ENCODE peak calls at places on chromosomes 11 and 22, in ten cellular contexts. One of them, this sample, is unnamed. For H3K36me3 and H3K27me3, the result is how much of the 10 kb centered on the place peaks cover.

GRCh38 chr22:29048822-29049654 is 12.6 kb downstream of the C22orf31 start:
- DNase-seq in BJ: no peak
- DNase-seq in breast epithelium: no peak
- DNase-seq in adrenal gland: no peak
- DNase-seq in left lung: no peak
- DNase-seq in gastrocnemius medialis: no peak
- DNase-seq in fibroblast of lung: no peak
- DNase-seq in CD8-positive, alpha-beta T cell: no peak
- DNase-seq in pancreas: no peak
- DNase-seq in bronchial epithelial cell: no peak
- DNase-seq in this sample: no peak

GRCh38 chr22:22386602-22387385 is 121.7 kb downstream of the ZNF280B start:
- DNase-seq in BJ: no peak
- DNase-seq in breast epithelium: no peak
- DNase-seq in adrenal gland: no peak
- DNase-seq in left lung: no peak
- DNase-seq in gastrocnemius medialis: no peak
- DNase-seq in fibroblast of lung: no peak
- DNase-seq in CD8-positive, alpha-beta T cell: no peak
- DNase-seq in pancreas: no peak
- DNase-seq in bronchial epithelial cell: no peak
- DNase-seq in this sample: no peak

GRCh38 chr11:7905961-7906429 is 25.1 kb downstream of the OR10A6 start:
- DNase-seq in BJ: no peak
- DNase-seq in breast epithelium: no peak
- DNase-seq in adrenal gland: no peak
- DNase-seq in left lung: peak
- DNase-seq in gastrocnemius medialis: no peak
- DNase-seq in fibroblast of lung: no peak
- DNase-seq in CD8-positive, alpha-beta T cell: no peak
- DNase-seq in pancreas: no peak
- DNase-seq in bronchial epithelial cell: peak
- DNase-seq in this sample: no peak

GRCh38 chr22:21865041-21865440 is 2.4 kb downstream of the MAPK1 start:
- DNase-seq in BJ: peak
- DNase-seq in breast epithelium: no peak
- DNase-seq in adrenal gland: peak
- DNase-seq in left lung: peak
- DNase-seq in gastrocnemius medialis: peak
- DNase-seq in fibroblast of lung: peak
- DNase-seq in CD8-positive, alpha-beta T cell: no peak
- DNase-seq in pancreas: no peak
- DNase-seq in bronchial epithelial cell: peak
- DNase-seq in this sample: no peak

GRCh38 chr11:65150513-65151271 is 16.4 kb upstream of the SYVN1 start:
- DNase-seq in BJ: peak
- DNase-seq in breast epithelium: peak
- DNase-seq in adrenal gland: peak
- DNase-seq in left lung: peak
- DNase-seq in gastrocnemius medialis: peak
- DNase-seq in fibroblast of lung: peak
- DNase-seq in CD8-positive, alpha-beta T cell: no peak
- DNase-seq in pancreas: peak
- DNase-seq in bronchial epithelial cell: peak
- DNase-seq in this sample: no peak

GRCh38 chr11:67441082-67441683 is 2.1 kb downstream of the CORO1B start:
- DNase-seq in BJ: no peak
- DNase-seq in breast epithelium: no peak
- DNase-seq in adrenal gland: no peak
- DNase-seq in left lung: no peak
- DNase-seq in gastrocnemius medialis: no peak
- DNase-seq in fibroblast of lung: no peak
- DNase-seq in CD8-positive, alpha-beta T cell: no peak
- DNase-seq in pancreas: no peak
- DNase-seq in bronchial epithelial cell: no peak
- DNase-seq in this sample: no peak

GRCh38 chr11:42806191-42806590 is 505.6 kb upstream of the API5 start:
- DNase-seq in BJ: no peak
- DNase-seq in breast epithelium: no peak
- DNase-seq in adrenal gland: no peak
- DNase-seq in left lung: no peak
- DNase-seq in gastrocnemius medialis: no peak
- DNase-seq in fibroblast of lung: no peak
- DNase-seq in CD8-positive, alpha-beta T cell: no peak
- DNase-seq in pancreas: no peak
- DNase-seq in bronchial epithelial cell: no peak
- DNase-seq in this sample: no peak

GRCh38 chr11:2885017-2885675 is 429 bp downstream of the CDKN1C start:
- DNase-seq in BJ: no peak
- DNase-seq in breast epithelium: no peak
- DNase-seq in adrenal gland: no peak
- DNase-seq in left lung: peak
- DNase-seq in gastrocnemius medialis: no peak
- DNase-seq in fibroblast of lung: peak
- DNase-seq in CD8-positive, alpha-beta T cell: no peak
- DNase-seq in pancreas: peak
- DNase-seq in bronchial epithelial cell: no peak
- DNase-seq in this sample: no peak

GRCh38 chr22:47307812-47308211 is 545.4 kb downstream of the TBC1D22A start:
- DNase-seq in BJ: no peak
- DNase-seq in breast epithelium: no peak
- DNase-seq in adrenal gland: peak
- DNase-seq in left lung: no peak
- DNase-seq in gastrocnemius medialis: no peak
- DNase-seq in fibroblast of lung: no peak
- DNase-seq in CD8-positive, alpha-beta T cell: no peak
- DNase-seq in pancreas: no peak
- DNase-seq in bronchial epithelial cell: no peak
- DNase-seq in this sample: no peak

GRCh38 chr11:8080674-8081590 is at the start of gene TUB:
- DNase-seq in BJ: no peak
- DNase-seq in breast epithelium: no peak
- DNase-seq in adrenal gland: no peak
- DNase-seq in left lung: no peak
- DNase-seq in gastrocnemius medialis: no peak
- DNase-seq in fibroblast of lung: peak
- DNase-seq in CD8-positive, alpha-beta T cell: no peak
- DNase-seq in pancreas: no peak
- DNase-seq in bronchial epithelial cell: no peak
- DNase-seq in this sample: no peak

GRCh38 chr22:39943941-39944624 is 16.1 kb upstream of the TMA7B start:
- DNase-seq in BJ: no peak
- DNase-seq in breast epithelium: no peak
- DNase-seq in adrenal gland: no peak
- DNase-seq in left lung: no peak
- DNase-seq in gastrocnemius medialis: no peak
- DNase-seq in fibroblast of lung: no peak
- DNase-seq in CD8-positive, alpha-beta T cell: no peak
- DNase-seq in pancreas: no peak
- DNase-seq in bronchial epithelial cell: no peak
- DNase-seq in this sample: no peak

GRCh38 chr22:39534092-39534506 is 1.6 kb upstream of the RPS19BP1 start:
- DNase-seq in BJ: no peak
- DNase-seq in breast epithelium: no peak
- DNase-seq in adrenal gland: no peak
- DNase-seq in left lung: no peak
- DNase-seq in gastrocnemius medialis: no peak
- DNase-seq in fibroblast of lung: no peak
- DNase-seq in CD8-positive, alpha-beta T cell: no peak
- DNase-seq in pancreas: peak
- DNase-seq in bronchial epithelial cell: no peak
- DNase-seq in this sample: no peak

GRCh38 chr22:48827228-48827810 is 1000.4 kb downstream of the BRD1 start:
- DNase-seq in BJ: no peak
- DNase-seq in breast epithelium: peak
- DNase-seq in adrenal gland: no peak
- DNase-seq in left lung: no peak
- DNase-seq in gastrocnemius medialis: no peak
- DNase-seq in fibroblast of lung: peak
- DNase-seq in CD8-positive, alpha-beta T cell: no peak
- DNase-seq in pancreas: no peak
- DNase-seq in bronchial epithelial cell: peak
- DNase-seq in this sample: no peak

GRCh38 chr11:134579709-134580634 is 167.9 kb upstream of the B3GAT1 start:
- DNase-seq in BJ: no peak
- DNase-seq in breast epithelium: peak
- DNase-seq in adrenal gland: peak
- DNase-seq in left lung: no peak
- DNase-seq in gastrocnemius medialis: no peak
- DNase-seq in fibroblast of lung: no peak
- DNase-seq in CD8-positive, alpha-beta T cell: no peak
- DNase-seq in pancreas: no peak
- DNase-seq in bronchial epithelial cell: no peak
- DNase-seq in this sample: no peak

GRCh38 chr11:102385053-102385976 is 38.3 kb downstream of the BIRC2 start:
- DNase-seq in BJ: no peak
- DNase-seq in breast epithelium: no peak
- DNase-seq in adrenal gland: no peak
- DNase-seq in left lung: no peak
- DNase-seq in gastrocnemius medialis: no peak
- DNase-seq in fibroblast of lung: no peak
- DNase-seq in CD8-positive, alpha-beta T cell: no peak
- DNase-seq in pancreas: no peak
- DNase-seq in bronchial epithelial cell: no peak
- DNase-seq in this sample: no peak

GRCh38 chr11:24509114-24509513 is 12.3 kb downstream of the LUZP2 start:
- DNase-seq in BJ: no peak
- DNase-seq in breast epithelium: no peak
- DNase-seq in adrenal gland: no peak
- DNase-seq in left lung: no peak
- DNase-seq in gastrocnemius medialis: no peak
- DNase-seq in fibroblast of lung: peak
- DNase-seq in CD8-positive, alpha-beta T cell: no peak
- DNase-seq in pancreas: no peak
- DNase-seq in bronchial epithelial cell: peak
- DNase-seq in this sample: no peak

GRCh38 chr22:28047740-28048139 is 128.7 kb upstream of the PITPNB start:
- DNase-seq in BJ: no peak
- DNase-seq in breast epithelium: no peak
- DNase-seq in adrenal gland: no peak
- DNase-seq in left lung: no peak
- DNase-seq in gastrocnemius medialis: no peak
- DNase-seq in fibroblast of lung: no peak
- DNase-seq in CD8-positive, alpha-beta T cell: no peak
- DNase-seq in pancreas: no peak
- DNase-seq in bronchial epithelial cell: no peak
- DNase-seq in this sample: no peak

GRCh38 chr22:37138879-37139561 is 10.7 kb downstream of the IL2RB start:
- DNase-seq in BJ: no peak
- DNase-seq in breast epithelium: no peak
- DNase-seq in adrenal gland: no peak
- DNase-seq in left lung: no peak
- DNase-seq in gastrocnemius medialis: no peak
- DNase-seq in fibroblast of lung: no peak
- DNase-seq in CD8-positive, alpha-beta T cell: no peak
- DNase-seq in pancreas: no peak
- DNase-seq in bronchial epithelial cell: no peak
- DNase-seq in this sample: no peak

GRCh38 chr11:57008373-57008772 is 19.7 kb downstream of the OR5AK2 start:
- DNase-seq in BJ: no peak
- DNase-seq in breast epithelium: no peak
- DNase-seq in adrenal gland: no peak
- DNase-seq in left lung: no peak
- DNase-seq in gastrocnemius medialis: no peak
- DNase-seq in fibroblast of lung: no peak
- DNase-seq in CD8-positive, alpha-beta T cell: no peak
- DNase-seq in pancreas: no peak
- DNase-seq in bronchial epithelial cell: no peak
- DNase-seq in this sample: no peak

DNA sequence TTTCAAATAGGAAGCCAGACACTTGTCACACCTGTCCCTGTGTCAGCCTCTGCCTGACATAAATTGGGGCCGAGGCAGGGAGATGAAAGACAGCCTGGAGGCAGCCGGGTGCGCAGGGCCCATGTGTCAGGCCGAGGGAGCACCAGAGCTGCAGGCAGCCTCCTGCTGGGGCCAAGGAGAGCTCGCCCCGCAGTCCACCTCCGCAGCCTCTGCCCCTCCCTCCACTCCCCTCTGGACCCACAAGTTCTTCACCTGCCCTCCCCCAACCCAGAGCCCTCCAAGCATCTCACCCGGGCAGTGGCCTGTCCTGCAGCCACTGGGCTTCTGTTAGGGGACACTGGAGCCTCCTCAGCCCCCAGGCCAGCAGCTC is 8.8 kb downstream of the RTN4R start:
- DNase-seq in BJ: no peak
- DNase-seq in breast epithelium: no peak
- DNase-seq in adrenal gland: no peak
- DNase-seq in left lung: no peak
- DNase-seq in gastrocnemius medialis: no peak
- DNase-seq in fibroblast of lung: no peak
- DNase-seq in CD8-positive, alpha-beta T cell: no peak
- DNase-seq in pancreas: no peak
- DNase-seq in bronchial epithelial cell: no peak
- DNase-seq in this sample: no peak
- H3K36me3 ChIP-seq in BJ: under half
- H3K36me3 ChIP-seq in breast epithelium: under half
- H3K36me3 ChIP-seq in adrenal gland: under half
- H3K36me3 ChIP-seq in left lung: under half
- H3K36me3 ChIP-seq in gastrocnemius medialis: under half
- H3K36me3 ChIP-seq in fibroblast of lung: under half
- H3K36me3 ChIP-seq in CD8-positive, alpha-beta T cell: under half
- H3K36me3 ChIP-seq in pancreas: under half
- H3K36me3 ChIP-seq in bronchial epithelial cell: under half
- H3K36me3 ChIP-seq in this sample: under half

GRCh38 chr22:42330170-42330569 is 59.7 kb upstream of the TCF20 start:
- DNase-seq in BJ: no peak
- DNase-seq in breast epithelium: no peak
- DNase-seq in adrenal gland: no peak
- DNase-seq in left lung: no peak
- DNase-seq in gastrocnemius medialis: no peak
- DNase-seq in fibroblast of lung: no peak
- DNase-seq in CD8-positive, alpha-beta T cell: no peak
- DNase-seq in pancreas: no peak
- DNase-seq in bronchial epithelial cell: no peak
- DNase-seq in this sample: no peak
- TF ChIP-seq CTCF in BJ: no peak
- TF ChIP-seq CTCF in breast epithelium: no peak
- TF ChIP-seq CTCF in adrenal gland: no peak
- TF ChIP-seq CTCF in left lung: no peak
- TF ChIP-seq CTCF in gastrocnemius medialis: no peak
- TF ChIP-seq CTCF in fibroblast of lung: no peak
- TF ChIP-seq CTCF in CD8-positive, alpha-beta T cell: no peak
- TF ChIP-seq CTCF in pancreas: no peak
- TF ChIP-seq CTCF in bronchial epithelial cell: no peak
- TF ChIP-seq CTCF in this sample: no peak

GRCh38 chr11:44327730-44328691 is 18.1 kb upstream of the ALX4 start:
- DNase-seq in BJ: no peak
- DNase-seq in breast epithelium: no peak
- DNase-seq in adrenal gland: no peak
- DNase-seq in left lung: no peak
- DNase-seq in gastrocnemius medialis: no peak
- DNase-seq in fibroblast of lung: no peak
- DNase-seq in CD8-positive, alpha-beta T cell: no peak
- DNase-seq in pancreas: no peak
- DNase-seq in bronchial epithelial cell: no peak
- DNase-seq in this sample: no peak
- H3K27me3 ChIP-seq in BJ: under half
- H3K27me3 ChIP-seq in breast epithelium: under half
- H3K27me3 ChIP-seq in adrenal gland: half or more
- H3K27me3 ChIP-seq in left lung: under half
- H3K27me3 ChIP-seq in gastrocnemius medialis: under half
- H3K27me3 ChIP-seq in fibroblast of lung: under half
- H3K27me3 ChIP-seq in CD8-positive, alpha-beta T cell: under half
- H3K27me3 ChIP-seq in pancreas: under half
- H3K27me3 ChIP-seq in bronchial epithelial cell: under half
- H3K27me3 ChIP-seq in this sample: under half

GRCh38 chr11:130076774-130077481 is 7.2 kb downstream of the APLP2 start:
- DNase-seq in BJ: no peak
- DNase-seq in breast epithelium: no peak
- DNase-seq in adrenal gland: no peak
- DNase-seq in left lung: no peak
- DNase-seq in gastrocnemius medialis: no peak
- DNase-seq in fibroblast of lung: no peak
- DNase-seq in CD8-positive, alpha-beta T cell: no peak
- DNase-seq in pancreas: no peak
- DNase-seq in bronchial epithelial cell: no peak
- DNase-seq in this sample: no peak
- H3K36me3 ChIP-seq in BJ: under half
- H3K36me3 ChIP-seq in breast epithelium: under half
- H3K36me3 ChIP-seq in adrenal gland: under half
- H3K36me3 ChIP-seq in left lung: under half
- H3K36me3 ChIP-seq in gastrocnemius medialis: under half
- H3K36me3 ChIP-seq in fibroblast of lung: under half
- H3K36me3 ChIP-seq in CD8-positive, alpha-beta T cell: under half
- H3K36me3 ChIP-seq in pancreas: under half
- H3K36me3 ChIP-seq in bronchial epithelial cell: under half
- H3K36me3 ChIP-seq in this sample: under half

This sample was measured in esophagus squamous epithelium.